ENCODE peak calls at places on chromosomes 7 and 10, in eight cellular contexts. U, X, Z, O, L, R, W and A are unnamed samples.
A peak's percentile ranks its signal among the peaks of the same experiment; 100 is the strongest.

GRCh38 chr7:47304727-47305719 is 276.9 kb downstream of the TNS3 start:
- DNase-seq in U (no peak), X (no peak), Z (no peak), O (no peak), L (no peak), R (no peak), W (no peak), A (peak; percentile 51)

GRCh38 chr10:17249820-17250219 is 21.8 kb downstream of the VIM start:
- DNase-seq in U (no peak), X (no peak), Z (no peak), O (no peak), L (no peak), R (no peak), W (peak; percentile 48), A (no peak)

GRCh38 chr7:107150375-107151073 is 18.3 kb upstream of the HBP1 start:
- DNase-seq in U (peak; percentile 53), X (peak; percentile 68), Z (peak; percentile 81), O (peak; percentile 82), L (peak; percentile 70), R (peak; percentile 50), W (peak; percentile 87), A (peak; percentile 85)

GRCh38 chr10:97921581-97922377 is 72.1 kb downstream of the GOLGA7B start:
- DNase-seq in U (no peak), X (no peak), Z (peak; percentile 61), O (peak; percentile 23), L (no peak), R (no peak), W (peak; percentile 5), A (no peak)

GRCh38 chr10:24494777-24495176 is 228.9 kb downstream of the ARHGAP21 start:
- DNase-seq in U (no peak), X (no peak), Z (no peak), O (no peak), L (no peak), R (no peak), W (no peak), A (peak; percentile 58)

GRCh38 chr10:103665439-103665838 is 171.9 kb downstream of the NEURL1 start:
- DNase-seq in U (no peak), X (no peak), Z (peak; percentile 82), O (no peak), L (no peak), R (no peak), W (no peak), A (no peak)

GRCh38 chr10:97903128-97904025 is 53.7 kb downstream of the GOLGA7B start:
- DNase-seq in U (no peak), X (no peak), Z (peak; percentile 16), O (no peak), L (no peak), R (no peak), W (no peak), A (no peak)

GRCh38 chr7:158164101-158165095 is 423.2 kb downstream of the PTPRN2 start:
- DNase-seq in U (no peak), X (no peak), Z (no peak), O (no peak), L (no peak), R (no peak), W (no peak), A (peak; percentile 49)

GRCh38 chr7:139603896-139604295 is 80.4 kb downstream of the CLEC2L start:
- DNase-seq in U (no peak), X (no peak), Z (no peak), O (no peak), L (no peak), R (no peak), W (no peak), A (no peak)

GRCh38 chr10:10479465-10479864 is 538.2 kb upstream of the CELF2 start:
- DNase-seq in U (no peak), X (no peak), Z (no peak), O (no peak), L (no peak), R (no peak), W (no peak), A (no peak)

GRCh38 chr10:79335470-79336235 is 11.6 kb upstream of the PPIF start:
- DNase-seq in U (no peak), X (no peak), Z (no peak), O (no peak), L (no peak), R (no peak), W (no peak), A (no peak)

GRCh38 chr10:33336606-33337334 is 2.3 kb upstream of the NRP1 start:
- DNase-seq in U (no peak), X (no peak), Z (peak; percentile 84), O (peak; percentile 75), L (no peak), R (no peak), W (peak; percentile 63), A (peak; percentile 81)

GRCh38 chr7:3832199-3832598 is 531.1 kb downstream of the SDK1 start:
- DNase-seq in U (no peak), X (no peak), Z (no peak), O (no peak), L (no peak), R (no peak), W (no peak), A (no peak)

GRCh38 chr7:14834456-14834855 is 68.1 kb downstream of the DGKB start:
- DNase-seq in U (no peak), X (no peak), Z (no peak), O (peak; percentile 57), L (no peak), R (no peak), W (peak; percentile 56), A (no peak)

GRCh38 chr7:99011341-99011705 is 132.6 kb downstream of the SMURF1 start:
- DNase-seq in U (no peak), X (no peak), Z (no peak), O (no peak), L (no peak), R (no peak), W (no peak), A (peak; percentile 44)